ENCODE peak calls at places on chromosomes 12 and 14, in four cellular contexts. A, R, U and F are unnamed samples.

GRCh38 chr14:79661762-79662161 is 549.5 kb downstream of the DIO2 start:
- DNase-seq in U (no peak), R (peak), A (peak), F (no peak)

GRCh38 chr12:106757623-106758348 is 16.7 kb upstream of the RIC8B start:
- DNase-seq in U (no peak), A (no peak), R (no peak), F (no peak)

GRCh38 chr12:93886533-93887511 is 209.6 kb downstream of the CRADD start:
- DNase-seq in R (peak), U (no peak), A (peak), F (no peak)

GRCh38 chr12:56434828-56435227 is 14.4 kb downstream of the TIMELESS start:
- DNase-seq in A (no peak), R (no peak), U (no peak), F (no peak)

GRCh38 chr12:12913626-12914388 is 22.4 kb downstream of the GPRC5A start:
- DNase-seq in R (no peak), A (no peak), U (no peak), F (no peak)

GRCh38 chr14:46433381-46433780 is 218.2 kb downstream of the RPL10L start:
- DNase-seq in U (no peak), R (no peak), A (no peak), F (no peak)

GRCh38 chr12:107325075-107325474 is 231.7 kb upstream of the CRY1 start:
- DNase-seq in A (no peak), U (no peak), R (no peak), F (no peak)

GRCh38 chr12:29223431-29223830 is 74.4 kb downstream of the FAR2 start:
- DNase-seq in A (no peak), U (no peak), R (no peak), F (no peak)

GRCh38 chr12:105053116-105053572 is 31.1 kb downstream of the ALDH1L2 start:
- DNase-seq in A (peak), R (peak), U (peak), F (peak)

GRCh38 chr12:57182918-57183575 is 33.5 kb upstream of the NXPH4 start:
- DNase-seq in R (peak), A (peak), U (peak), F (peak)

GRCh38 chr12:125065021-125065752 is at the start of gene AACS:
- DNase-seq in A (peak), R (peak), U (peak), F (peak)

GRCh38 chr14:91998667-91999570 is 40.9 kb downstream of the TRIP11 start:
- DNase-seq in R (peak), U (no peak), A (no peak), F (no peak)

GRCh38 chr14:103871596-103872480 is 24.5 kb upstream of the PPP1R13B start:
- DNase-seq in U (peak), A (no peak), R (no peak), F (peak)

GRCh38 chr12:45200497-45201043 is 15.3 kb upstream of the ANO6 start:
- DNase-seq in R (peak), U (no peak), A (no peak), F (no peak)

GRCh38 chr12:93825926-93826599 is 148.9 kb downstream of the CRADD start:
- DNase-seq in U (no peak), R (peak), A (no peak), F (no peak)

GRCh38 chr12:122421263-122421814 is 1.1 kb downstream of the CLIP1 start:
- DNase-seq in A (peak), U (peak), R (peak), F (peak)

GRCh38 chr12:27279836-27280235 is 35.8 kb downstream of the STK38L start:
- DNase-seq in A (no peak), R (no peak), U (no peak), F (no peak)

GRCh38 chr12:25755681-25756260 is 202.7 kb upstream of the LMNTD1 start:
- DNase-seq in U (no peak), A (no peak), R (no peak), F (no peak)

GRCh38 chr14:90426031-90426540 is 29.3 kb downstream of the CALM1 start:
- DNase-seq in U (no peak), R (no peak), A (no peak), F (no peak)

GRCh38 chr14:22008098-22008412 is 334.4 kb upstream of the OR4E1 start:
- DNase-seq in U (no peak), A (no peak), R (no peak), F (no peak)

GRCh38 chr12:124914392-124915248 is at the start of gene UBC:
- DNase-seq in A (peak), U (peak), R (peak), F (peak)

GRCh38 chr12:64669270-64669842 is 59.1 kb downstream of the RASSF3 start:
- DNase-seq in A (peak), R (no peak), U (peak), F (peak)

GRCh38 chr14:68932219-68932618 is 46.9 kb downstream of the ACTN1 start:
- DNase-seq in A (peak), R (no peak), U (no peak), F (no peak)

GRCh38 chr12:128702344-128702743 is 121.4 kb downstream of the SLC15A4 start:
- DNase-seq in A (no peak), U (no peak), R (no peak), F (no peak)

DNA sequence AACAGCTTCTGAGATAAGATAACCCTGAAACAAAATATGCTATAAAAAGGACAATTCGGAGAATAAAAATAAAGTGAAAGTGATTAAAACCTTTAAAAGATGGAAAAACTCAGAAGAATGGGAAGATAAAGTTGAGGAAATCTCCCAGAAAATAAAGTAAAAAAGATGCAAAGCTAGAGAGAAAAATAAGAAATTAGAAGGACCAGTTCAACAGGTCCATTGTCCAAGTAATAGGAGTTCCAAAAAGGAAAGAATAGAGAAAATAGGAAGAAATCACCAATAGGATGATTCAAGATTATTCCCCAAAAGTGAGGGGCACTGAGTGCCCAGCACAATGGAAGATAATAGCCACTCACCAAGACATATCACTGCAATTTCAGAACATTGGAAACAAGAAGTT is 4.8 kb upstream of the PRPF40B start:
- DNase-seq in R (no peak), A (no peak), U (no peak), F (no peak)
- TF ChIP-seq CTCF in R (no peak), A (no peak), U (no peak), F (no peak)

DNA sequence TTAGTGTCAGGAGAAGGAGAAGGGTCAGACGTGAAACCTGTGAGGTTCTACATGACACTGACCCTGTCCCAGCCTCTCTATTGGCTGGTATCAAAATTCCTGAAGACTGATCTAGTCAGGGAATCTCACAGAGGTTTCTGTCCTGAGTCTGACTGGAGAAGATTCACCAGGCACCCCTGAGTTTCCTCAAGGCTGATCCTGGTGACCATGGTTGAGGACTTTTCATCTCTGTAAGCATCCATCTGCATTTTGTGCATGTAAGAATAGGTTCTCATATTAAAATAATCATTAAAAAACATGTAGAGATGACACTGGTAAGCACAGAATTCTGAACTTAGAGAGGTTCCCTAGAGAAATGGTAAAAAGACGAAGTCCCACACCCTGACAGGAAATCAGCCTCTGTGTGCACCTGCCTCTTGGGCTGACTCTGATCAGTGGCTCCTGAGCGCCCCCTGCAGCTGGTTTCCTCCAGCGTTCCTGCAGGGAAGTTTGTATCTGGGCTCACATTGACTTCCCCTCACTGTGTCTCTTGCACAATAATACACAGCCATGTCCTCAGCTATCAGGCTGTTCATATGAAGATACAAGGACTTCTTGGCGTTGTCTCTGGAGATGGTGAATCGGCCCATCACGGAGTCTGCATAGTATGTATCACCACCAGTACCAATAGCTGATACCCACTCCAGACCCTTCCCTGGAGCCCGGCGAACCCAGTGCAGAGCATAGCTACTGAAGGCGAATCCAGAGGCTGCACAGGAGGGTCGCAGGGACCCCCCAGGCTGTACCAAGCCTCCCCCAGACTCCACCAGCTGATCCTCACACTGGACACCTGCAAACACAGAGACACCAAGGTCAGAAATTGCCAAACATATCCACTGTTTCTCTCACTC is 991.9 kb downstream of the TMEM121 start:
- DNase-seq in R (no peak), U (peak), A (no peak), F (no peak)
- TF ChIP-seq CTCF in R (no peak), U (no peak), A (no peak), F (no peak)

GRCh38 chr14:58828298-58828697 is 190.5 kb downstream of the DACT1 start:
- DNase-seq in U (no peak), A (no peak), R (no peak), F (no peak)

GRCh38 chr14:58824106-58824505 is 186.3 kb downstream of the DACT1 start:
- DNase-seq in A (no peak), U (no peak), R (no peak), F (no peak)

GRCh38 chr14:58824796-58825195 is 187.0 kb downstream of the DACT1 start:
- DNase-seq in A (no peak), R (no peak), U (no peak), F (no peak)

GRCh38 chr14:58829594-58829993 is 191.8 kb downstream of the DACT1 start:
- DNase-seq in A (peak), U (no peak), R (no peak), F (no peak)

DNA sequence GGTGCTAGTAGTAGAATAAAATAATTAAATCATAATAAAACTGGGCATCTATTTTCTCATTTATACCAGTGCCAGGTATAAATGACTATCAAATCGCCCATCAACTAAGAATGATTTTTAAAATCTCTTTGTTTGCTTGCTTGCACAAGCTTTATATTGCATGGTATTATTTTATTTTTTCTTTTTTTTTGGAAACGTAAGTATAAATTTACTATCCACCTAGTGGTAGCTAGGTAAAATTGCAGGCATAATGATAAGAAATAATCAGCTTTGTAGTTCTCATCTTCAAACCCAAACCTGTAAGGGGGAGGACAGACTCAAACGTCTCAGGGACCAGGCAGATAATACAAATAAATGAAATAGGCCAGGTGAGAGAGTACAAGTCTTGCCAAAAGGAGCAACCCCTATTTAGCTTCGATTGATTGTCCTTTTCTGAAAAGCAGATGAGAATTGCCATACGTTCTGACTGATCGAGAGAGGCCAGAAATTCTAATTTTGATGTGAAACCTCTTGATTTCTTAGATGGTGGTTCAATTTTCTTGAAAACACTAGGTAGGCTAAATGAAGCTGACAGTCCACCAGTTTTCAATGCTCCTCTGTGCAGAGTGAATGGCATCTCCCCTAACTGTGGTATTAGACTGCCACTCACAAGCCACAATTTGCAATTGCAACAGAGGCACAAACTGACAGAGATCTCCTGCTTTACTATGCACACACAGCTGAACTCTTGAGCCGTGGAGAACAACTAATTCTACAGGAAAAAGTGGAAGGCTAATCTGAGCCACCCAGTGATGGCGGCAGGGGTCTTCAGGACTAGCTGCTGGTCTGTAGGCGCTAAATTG is 189.3 kb downstream of the DACT1 start:
- DNase-seq in A (no peak), U (no peak), R (no peak), F (no peak)
- TF ChIP-seq CTCF in A (peak), U (no peak), R (peak), F (peak)

GRCh38 chr14:106803379-106803778 is 1277.0 kb downstream of the TMEM121 start:
- DNase-seq in R (no peak), A (no peak), U (no peak), F (no peak)

GRCh38 chr14:106807493-106807892 is 1281.1 kb downstream of the TMEM121 start:
- DNase-seq in U (no peak), A (no peak), R (no peak), F (no peak)

GRCh38 chr14:106808458-106808857 is 1282.1 kb downstream of the TMEM121 start:
- DNase-seq in R (no peak), U (no peak), A (no peak), F (no peak)

DNA sequence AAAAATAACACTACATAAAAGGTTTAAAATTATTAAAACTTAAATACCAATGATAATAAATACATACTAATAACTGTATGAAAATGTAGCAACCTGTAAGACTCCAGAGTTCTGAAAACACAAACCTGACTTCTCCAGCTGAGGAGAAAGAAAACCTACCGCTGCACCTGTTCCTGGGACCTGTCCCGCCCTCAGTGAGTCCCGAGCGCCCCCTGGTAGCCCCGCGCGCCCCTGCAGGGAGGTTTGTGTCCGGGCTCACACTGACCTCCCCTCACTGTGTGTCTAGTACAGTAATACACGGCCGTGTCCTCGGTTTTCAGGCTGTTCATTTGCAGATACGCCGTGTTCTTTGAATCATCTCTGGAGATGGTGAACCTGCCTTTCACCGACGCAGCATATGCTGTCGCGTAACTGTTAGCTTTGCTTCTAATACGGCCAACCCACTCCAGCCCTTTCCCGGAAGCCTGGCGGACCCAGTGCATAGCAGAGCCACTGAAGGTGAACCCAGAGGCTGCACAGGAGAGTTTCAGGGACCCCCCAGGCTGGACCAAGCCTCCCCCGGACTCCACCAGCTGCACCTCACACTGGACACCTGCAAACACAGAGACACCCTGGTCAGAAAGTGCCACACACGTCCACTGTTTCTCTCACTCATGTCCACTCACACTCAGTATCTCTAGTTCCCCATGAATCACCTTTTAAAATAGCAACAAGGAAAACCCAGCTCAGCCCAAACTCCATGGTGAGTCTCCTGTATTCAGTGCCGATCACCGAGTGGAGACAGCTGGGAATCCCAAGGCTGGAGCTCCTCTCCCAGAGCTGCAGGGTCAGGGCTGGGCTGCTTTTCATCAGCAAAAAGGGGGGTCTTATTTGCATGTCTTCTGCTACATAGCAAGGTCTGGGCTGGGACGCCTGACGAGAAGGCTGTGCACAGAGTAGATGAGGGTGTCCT is 1276.3 kb downstream of the TMEM121 start:
- DNase-seq in U (no peak), A (no peak), R (no peak), F (no peak)
- TF ChIP-seq CTCF in U (no peak), A (no peak), R (no peak), F (no peak)

DNA sequence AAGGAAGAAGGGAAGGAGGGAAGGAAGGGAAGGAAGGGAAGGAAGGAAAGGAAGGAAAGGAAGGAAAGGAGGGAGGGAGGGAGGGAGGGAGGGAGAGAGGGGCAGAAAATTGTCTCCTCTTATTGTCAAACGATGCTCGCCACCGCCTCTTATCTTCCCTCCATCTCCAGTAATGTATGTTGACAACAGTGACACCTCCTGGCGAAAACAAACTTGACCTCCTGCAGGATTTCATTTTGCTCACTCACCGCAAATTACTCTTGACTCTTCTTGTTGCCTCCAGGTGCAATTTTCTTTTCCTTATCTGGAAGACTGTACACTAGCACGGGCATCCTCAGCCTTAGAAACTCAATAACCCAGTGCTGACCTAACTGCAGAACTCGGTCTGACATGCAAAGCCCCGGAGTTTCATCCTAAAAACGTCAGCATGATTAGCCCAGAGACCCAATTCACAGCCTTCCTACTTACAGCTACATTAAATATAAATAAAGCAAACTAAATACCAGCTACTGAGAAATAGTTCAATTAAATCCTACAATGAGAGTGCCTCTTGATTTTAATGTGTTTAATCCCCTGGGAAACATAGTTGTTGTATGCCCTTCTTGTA is 512.4 kb upstream of the TMPO start:
- DNase-seq in U (no peak), R (peak), A (peak), F (peak)
- TF ChIP-seq CTCF in U (no peak), R (peak), A (peak), F (peak)

GRCh38 chr14:73937012-73937411 is 12.9 kb downstream of the FAM161B start:
- DNase-seq in U (no peak), R (no peak), A (no peak), F (no peak)
- TF ChIP-seq CTCF in U (no peak), R (no peak), A (no peak), F (no peak)

DNA sequence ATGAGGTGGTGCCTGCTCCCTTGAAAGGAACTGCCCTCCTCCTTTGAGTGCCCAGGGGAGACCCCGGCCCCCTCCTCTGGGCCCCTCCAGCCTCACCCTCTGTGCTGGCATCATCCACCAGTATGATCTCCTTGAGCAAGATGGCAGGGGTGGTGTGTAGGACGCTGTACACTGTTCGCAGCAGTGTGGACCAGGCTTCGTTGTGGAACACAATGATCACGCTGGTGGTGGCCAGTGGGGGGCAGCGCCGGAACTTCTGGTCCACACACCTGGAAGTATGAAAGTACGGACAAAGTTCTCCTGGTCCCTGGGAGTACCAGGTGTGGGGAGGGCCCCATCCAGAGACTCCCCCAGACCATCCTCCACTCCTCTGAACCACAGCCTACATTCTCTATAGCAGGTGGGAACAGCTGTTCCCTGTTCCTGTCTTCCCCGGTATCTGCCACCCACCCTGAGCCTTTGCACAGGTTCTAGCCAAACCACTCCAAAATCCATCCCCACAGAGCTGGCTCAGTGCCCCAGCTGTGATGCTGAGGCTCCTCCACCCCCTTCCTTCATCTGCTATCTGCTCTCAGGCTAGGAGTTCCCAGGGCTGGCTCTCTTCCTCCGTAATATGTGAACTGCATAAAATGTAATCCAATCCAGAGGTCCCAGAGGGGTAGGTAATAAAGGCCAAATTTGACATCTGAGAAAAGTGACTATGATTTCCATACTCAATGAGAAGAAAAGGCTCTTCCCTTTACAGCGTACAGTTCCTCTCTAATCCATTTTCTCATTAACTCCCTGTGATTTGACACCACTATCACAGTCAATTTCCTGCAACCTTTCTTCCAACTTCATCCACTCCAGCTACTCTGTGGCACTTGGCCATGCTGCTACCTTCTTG is 13.9 kb downstream of the GALNT6 start:
- DNase-seq in A (no peak), U (no peak), R (peak), F (no peak)
- TF ChIP-seq CTCF in A (peak), U (no peak), R (no peak), F (no peak)